ENCODE peak calls at places on chromosome 7, in seven cellular contexts. I is upper lobe of left lung, J is breast epithelium, M is transverse colon, C is uterus, S is ovary, L is heart left ventricle. U is an unnamed sample.

GRCh38 chr7:134605978-134606923 is 40.4 kb upstream of the BPGM start:
- DNase-seq in L (peak; percentile 59), I (no peak), M (peak; percentile 61), S (peak; percentile 66), J (peak; percentile 44), C (peak; percentile 64), U (peak; percentile 85)

GRCh38 chr7:25389489-25390106 is 161.3 kb upstream of the NPVF start:
- DNase-seq in J (no peak), M (peak; percentile 13), L (no peak), S (no peak), C (no peak), I (no peak), U (no peak)

GRCh38 chr7:156556083-156556482 is 84.5 kb upstream of the RNF32 start:
- DNase-seq in S (no peak), I (no peak), J (no peak), M (no peak), C (no peak), L (no peak), U (no peak)

GRCh38 chr7:40717242-40717641 is 582.4 kb downstream of the SUGCT start:
- DNase-seq in J (peak; percentile 47), C (no peak), L (peak; percentile 68), I (peak; percentile 39), S (peak; percentile 80), M (peak; percentile 14), U (peak; percentile 53)

GRCh38 chr7:136128050-136128449 is 150.9 kb upstream of the MTPN start:
- DNase-seq in S (no peak), L (no peak), J (no peak), M (no peak), I (no peak), C (no peak), U (no peak)

GRCh38 chr7:28646371-28647075 is 234.2 kb downstream of the CREB5 start:
- DNase-seq in J (no peak), M (no peak), L (no peak), C (no peak), I (no peak), S (no peak), U (no peak)

GRCh38 chr7:99469381-99470065 is 3.2 kb upstream of the ZNF789 start:
- DNase-seq in S (no peak), C (no peak), L (no peak), M (no peak), J (no peak), I (no peak), U (no peak)

GRCh38 chr7:324011-324410 is 34.0 kb downstream of the FOXL3 start:
- DNase-seq in L (no peak), C (no peak), M (no peak), J (no peak), S (no peak), I (peak; percentile 44), U (no peak)

GRCh38 chr7:24971333-24972165 is 8.4 kb downstream of the OSBPL3 start:
- DNase-seq in C (no peak), M (no peak), L (no peak), I (no peak), J (peak; percentile 24), S (no peak), U (no peak)

GRCh38 chr7:70694357-70694908 is 437.5 kb upstream of the GALNT17 start:
- DNase-seq in S (peak; percentile 68), M (peak; percentile 48), I (peak; percentile 90), C (peak; percentile 24), J (no peak), L (peak; percentile 46), U (peak; percentile 76)

GRCh38 chr7:20329389-20330175 is 1.1 kb upstream of the ITGB8 start:
- DNase-seq in S (peak; percentile 66), M (peak; percentile 71), I (peak; percentile 82), C (peak; percentile 72), J (peak; percentile 70), L (peak; percentile 35), U (peak; percentile 73)

GRCh38 chr7:1532456-1533254 is 2.2 kb downstream of the MAFK start:
- DNase-seq in S (peak; percentile 81), J (peak; percentile 82), C (peak; percentile 87), I (peak; percentile 81), M (peak; percentile 90), L (peak; percentile 87), U (peak; percentile 87)

GRCh38 chr7:129433823-129434171 is 435 bp upstream of the STRIP2 start:
- DNase-seq in J (no peak), L (no peak), S (no peak), I (peak; percentile 60), C (no peak), M (no peak), U (no peak)

GRCh38 chr7:73901231-73901822 is 40.4 kb downstream of the TMEM270 start:
- DNase-seq in I (no peak), S (no peak), M (no peak), J (no peak), C (peak; percentile 12), L (no peak), U (no peak)

GRCh38 chr7:16066805-16067459 is 354.4 kb downstream of the CRPPA start:
- DNase-seq in I (no peak), S (no peak), J (no peak), M (no peak), L (no peak), C (no peak), U (no peak)

GRCh38 chr7:74178632-74179031 is 4.5 kb downstream of the EIF4H start:
- DNase-seq in S (peak; percentile 12), I (no peak), M (no peak), J (no peak), C (no peak), L (no peak), U (no peak)

GRCh38 chr7:1044189-1045037 is at the start of gene GPR146:
- DNase-seq in I (peak; percentile 100), M (peak; percentile 98), C (peak; percentile 98), L (peak; percentile 98), S (peak; percentile 99), J (peak; percentile 97), U (peak; percentile 99)

GRCh38 chr7:47500103-47500563 is 81.8 kb downstream of the TNS3 start:
- DNase-seq in J (no peak), S (no peak), I (no peak), M (peak; percentile 64), C (no peak), L (no peak), U (no peak)

GRCh38 chr7:151686826-151687225 is 167.1 kb upstream of the RHEB start:
- DNase-seq in C (no peak), I (no peak), M (no peak), S (no peak), L (no peak), J (no peak), U (no peak)

GRCh38 chr7:5231811-5232484 is 41.9 kb downstream of the WIPI2 start:
- DNase-seq in M (peak; percentile 56), S (no peak), L (no peak), J (no peak), I (peak; percentile 34), C (no peak), U (no peak)

GRCh38 chr7:105153531-105153930 is 139.5 kb downstream of the KMT2E start:
- DNase-seq in L (no peak), I (no peak), J (no peak), S (no peak), C (no peak), M (no peak), U (no peak)
- H3K27ac ChIP-seq in L (no peak overlapping the region), I (peak overlapping the region; percentile 50), J (no peak overlapping the region), S (no peak overlapping the region), C (no peak overlapping the region), M (no peak overlapping the region), U (no peak overlapping the region)

GRCh38 chr7:102291916-102292267 is 5.2 kb downstream of the SH2B2 start:
- DNase-seq in M (no peak), J (no peak), C (no peak), L (no peak), S (no peak), I (no peak), U (no peak)

GRCh38 chr7:102288285-102288930 is 1.7 kb downstream of the SH2B2 start:
- DNase-seq in M (no peak), I (no peak), C (no peak), S (no peak), J (no peak), L (no peak), U (peak; percentile 61)

GRCh38 chr7:102289051-102289450 is 2.4 kb downstream of the SH2B2 start:
- DNase-seq in J (no peak), M (no peak), S (no peak), C (no peak), I (no peak), L (no peak), U (peak; percentile 74)

GRCh38 chr7:102292813-102293798 is 6.4 kb downstream of the SH2B2 start:
- DNase-seq in L (no peak), J (no peak), M (no peak), I (no peak), C (no peak), S (no peak), U (no peak)

DNA sequence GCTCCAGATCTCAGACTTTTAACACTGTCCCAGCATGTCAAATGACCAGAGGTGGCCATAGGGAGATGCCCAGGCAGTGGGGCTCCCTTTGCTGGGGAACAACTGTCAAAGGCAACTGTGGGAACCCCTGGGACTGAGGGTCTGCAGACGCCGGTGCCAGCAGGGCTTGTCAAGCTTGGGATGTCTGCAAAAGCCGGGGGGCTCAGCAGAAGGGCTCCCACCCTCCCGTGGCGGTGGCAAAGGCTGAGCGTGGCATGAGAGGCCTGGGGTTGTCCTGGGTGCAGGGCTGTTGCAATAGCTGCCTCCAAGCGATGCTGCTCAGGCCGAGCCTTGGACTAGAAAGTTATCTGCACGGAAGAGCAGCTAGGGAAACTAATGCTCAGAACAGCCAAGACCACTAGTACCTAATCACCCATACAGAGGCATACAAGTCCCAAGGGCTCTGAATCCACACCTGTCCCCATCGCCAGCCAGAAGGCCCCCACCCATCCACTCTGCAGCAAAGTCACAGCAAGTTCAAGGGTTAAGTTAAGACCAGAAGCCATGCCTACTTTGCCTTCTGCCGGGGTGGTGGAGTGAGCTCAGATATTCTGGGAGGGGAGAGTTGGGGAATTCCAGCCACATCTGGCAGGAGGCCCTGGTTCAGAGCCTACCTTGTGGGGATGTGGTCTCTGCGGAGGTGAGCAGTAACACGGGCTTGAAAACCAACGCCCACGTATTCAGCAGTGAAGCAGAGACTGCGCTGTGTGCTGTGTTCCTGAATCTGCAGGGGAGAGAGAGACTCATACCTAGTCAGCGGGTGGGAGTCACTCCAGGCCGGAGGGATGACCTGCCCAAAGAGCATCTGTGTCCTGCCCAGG is 4.6 kb downstream of the SH2B2 start:
- DNase-seq in M (no peak), I (no peak), S (no peak), C (no peak), J (no peak), L (no peak), U (no peak)
- H3K4me1 ChIP-seq in M (peaks cover 10% of the 10 kb centered on the region), I (peaks cover 13% of the 10 kb centered on the region), S (peaks cover 4% of the 10 kb centered on the region), C (no peaks in the 10 kb centered on the region), J (no peaks in the 10 kb centered on the region), L (no peaks in the 10 kb centered on the region), U (no peaks in the 10 kb centered on the region)

GRCh38 chr7:97971990-97972943 is 17.7 kb downstream of the OCM2 start:
- DNase-seq in S (peak; percentile 81), J (peak; percentile 59), L (peak; percentile 72), M (peak; percentile 87), I (peak; percentile 94), C (peak; percentile 50), U (peak; percentile 92)

GRCh38 chr7:97971120-97971989 is 18.6 kb downstream of the OCM2 start:
- DNase-seq in S (no peak), C (no peak), M (peak; percentile 16), L (no peak), J (no peak), I (no peak), U (peak; percentile 54)

GRCh38 chr7:97973206-97973658 is 16.8 kb downstream of the OCM2 start:
- DNase-seq in L (no peak), I (no peak), M (no peak), S (no peak), J (no peak), C (no peak), U (no peak)
- TF ChIP-seq POLR2A in L (no peak), I (no peak), M (no peak), S (no peak), J (no peak), C (no peak), U (no peak)

GRCh38 chr7:77753173-77753572 is 45.1 kb downstream of the TMEM60 start:
- DNase-seq in J (no peak), M (no peak), C (no peak), S (no peak), I (no peak), L (no peak), U (no peak)
- H3K27ac ChIP-seq in J (no peak overlapping the region), M (no peak overlapping the region), C (no peak overlapping the region), S (no peak overlapping the region), I (no peak overlapping the region), L (no peak overlapping the region), U (no peak overlapping the region)